ENCODE peak calls at places on chromosomes 2 and 18, in four cellular contexts. A, O, D and S are unnamed samples.
A peak's percentile ranks its signal among the peaks of the same experiment; 100 is the strongest.

GRCh38 chr2:147182260-147182659 is 662.6 kb upstream of the ACVR2A start:
- DNase-seq in A (no peak), O (peak; percentile 16), D (no peak), S (no peak)

GRCh38 chr18:52288403-52289004 is 51.5 kb upstream of the DCC start:
- DNase-seq in A (no peak), O (peak; percentile 3), D (no peak), S (no peak)

GRCh38 chr18:48320639-48320945 is 88.6 kb downstream of the ZBTB7C start:
- DNase-seq in A (no peak), O (no peak), D (no peak), S (no peak)

GRCh38 chr2:112957511-112957910 is 20.3 kb upstream of the IL36G start:
- DNase-seq in A (no peak), O (no peak), D (no peak), S (no peak)

GRCh38 chr18:48951448-48952286 is 902 bp upstream of the SMAD7 start:
- DNase-seq in A (peak; percentile 84), O (peak; percentile 95), D (peak; percentile 88), S (peak; percentile 97)

GRCh38 chr2:65075605-65076344 is 19.6 kb downstream of the CEP68 start:
- DNase-seq in A (peak; percentile 51), O (no peak), D (peak; percentile 49), S (peak; percentile 69)

GRCh38 chr2:75053484-75054112 is 95.2 kb downstream of the POLE4 start:
- DNase-seq in A (no peak), O (peak; percentile 45), D (no peak), S (no peak)

GRCh38 chr2:58686757-58687156 is 445.6 kb upstream of the FANCL start:
- DNase-seq in A (no peak), O (no peak), D (no peak), S (no peak)

GRCh38 chr2:226137201-226137811 is 662.3 kb downstream of the IRS1 start:
- DNase-seq in A (no peak), O (no peak), D (no peak), S (no peak)

GRCh38 chr2:54894467-54894866 is 155.8 kb downstream of the RTN4 start:
- DNase-seq in A (no peak), O (peak; percentile 12), D (no peak), S (no peak)

GRCh38 chr2:20608666-20609348 is 42.1 kb downstream of the HS1BP3 start:
- DNase-seq in A (no peak), O (no peak), D (peak; percentile 14), S (no peak)

GRCh38 chr2:236855866-236856855 is 229.5 kb upstream of the COPS8 start:
- DNase-seq in A (no peak), O (no peak), D (no peak), S (no peak)

GRCh38 chr18:34740101-34740500 is 30.0 kb downstream of the DTNA start:
- DNase-seq in A (no peak), O (no peak), D (no peak), S (no peak)

DNA sequence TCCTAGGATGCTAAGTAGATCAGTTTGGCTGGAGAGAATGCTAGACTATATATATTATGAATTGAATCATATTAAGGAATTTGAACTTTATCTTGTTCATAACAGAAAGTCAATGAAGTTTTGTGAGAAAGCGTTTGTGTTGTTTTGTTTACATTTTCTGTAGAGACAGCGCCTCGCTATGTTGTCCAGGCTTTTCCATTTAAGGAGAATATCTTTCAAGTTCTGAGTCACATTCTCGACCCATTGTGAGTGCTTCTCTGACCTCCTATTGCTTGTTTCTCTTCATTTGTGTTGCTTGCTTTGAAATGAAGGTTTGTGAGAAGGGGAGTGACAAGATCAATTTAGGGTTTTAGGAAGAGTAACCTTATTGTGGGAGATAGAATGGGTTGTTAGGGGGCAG is 47.5 kb upstream of the ACVR1 start:
- DNase-seq in A (no peak), O (no peak), D (no peak), S (no peak)
- H3K27ac ChIP-seq in A (no peak overlapping the region), O (no peak overlapping the region), D (no peak overlapping the region), S (no peak overlapping the region)

DNA sequence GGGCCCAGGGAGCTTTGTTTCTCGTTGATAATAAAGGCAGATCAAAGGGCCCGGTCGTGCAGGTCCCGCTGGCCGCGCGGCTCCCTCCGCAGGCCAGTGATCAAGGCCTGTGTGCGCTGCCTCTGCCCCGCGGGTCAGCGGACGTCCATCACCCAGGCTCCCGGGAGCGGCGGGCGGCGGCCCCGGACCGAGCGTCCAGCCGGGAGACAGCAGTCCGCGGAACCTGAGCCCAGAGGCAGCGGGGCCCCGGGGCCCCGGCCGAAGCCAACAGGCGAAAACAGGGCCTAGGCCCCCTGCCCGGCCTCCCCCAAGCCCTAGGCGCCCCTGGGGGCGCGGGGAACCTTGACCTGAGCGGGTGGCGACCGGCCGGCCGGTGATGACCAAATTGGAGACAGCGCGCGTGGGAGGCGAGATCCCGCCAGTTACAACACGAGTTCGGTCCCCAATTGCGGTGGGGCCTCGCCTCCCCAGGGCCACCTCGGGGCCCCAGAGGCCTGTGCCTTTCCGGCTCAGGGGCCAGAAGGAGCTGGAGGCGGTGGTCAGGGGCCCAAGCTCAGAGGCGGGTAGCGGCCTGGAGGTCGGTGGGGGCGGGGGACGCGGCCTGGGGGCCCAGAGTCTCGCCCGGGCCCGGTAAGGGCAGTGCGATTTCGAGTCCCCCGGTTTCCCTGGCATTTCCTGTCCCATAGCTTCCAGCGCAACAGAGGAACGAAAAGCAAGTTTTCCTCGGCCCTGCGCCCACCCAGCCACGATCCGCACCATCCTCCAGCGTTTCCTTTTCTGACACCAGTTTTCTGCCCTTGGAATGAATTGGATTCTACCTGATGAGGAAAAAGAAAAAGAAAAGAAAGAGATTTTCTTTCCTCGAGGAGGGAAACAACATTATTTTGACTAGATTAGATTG is 5.9 kb downstream of the SP9 start:
- DNase-seq in A (no peak), O (no peak), D (no peak), S (peak; percentile 52)
- H3K4me1 ChIP-seq in A (peaks cover 29% of the 10 kb centered on the region), O (peaks cover 13% of the 10 kb centered on the region), D (peaks cover 63% of the 10 kb centered on the region), S (no peaks in the 10 kb centered on the region)

DNA sequence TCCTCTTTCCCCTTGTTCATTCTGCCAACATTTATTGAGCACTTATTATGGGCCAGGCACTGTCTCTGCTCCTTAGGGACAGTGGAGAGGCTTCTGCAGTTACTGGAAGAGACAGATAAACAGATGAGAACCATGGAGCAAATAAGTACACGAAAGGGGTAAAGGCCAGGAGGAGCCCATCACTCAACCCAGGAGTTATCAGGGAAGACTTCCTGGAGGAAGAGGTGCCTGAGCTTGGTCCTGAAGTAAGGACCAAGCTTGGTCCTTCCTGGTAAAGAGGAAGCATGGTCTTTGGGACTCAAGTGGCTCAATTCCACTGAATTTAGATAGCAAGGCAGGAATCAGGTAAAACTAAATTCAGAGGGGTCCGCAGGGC is 1.7 kb downstream of the ACTG2 start:
- DNase-seq in A (no peak), O (no peak), D (no peak), S (no peak)
- H3K4me3 ChIP-seq in A (no peak overlapping the region), O (no peak overlapping the region), D (no peak overlapping the region), S (no peak overlapping the region)

DNA sequence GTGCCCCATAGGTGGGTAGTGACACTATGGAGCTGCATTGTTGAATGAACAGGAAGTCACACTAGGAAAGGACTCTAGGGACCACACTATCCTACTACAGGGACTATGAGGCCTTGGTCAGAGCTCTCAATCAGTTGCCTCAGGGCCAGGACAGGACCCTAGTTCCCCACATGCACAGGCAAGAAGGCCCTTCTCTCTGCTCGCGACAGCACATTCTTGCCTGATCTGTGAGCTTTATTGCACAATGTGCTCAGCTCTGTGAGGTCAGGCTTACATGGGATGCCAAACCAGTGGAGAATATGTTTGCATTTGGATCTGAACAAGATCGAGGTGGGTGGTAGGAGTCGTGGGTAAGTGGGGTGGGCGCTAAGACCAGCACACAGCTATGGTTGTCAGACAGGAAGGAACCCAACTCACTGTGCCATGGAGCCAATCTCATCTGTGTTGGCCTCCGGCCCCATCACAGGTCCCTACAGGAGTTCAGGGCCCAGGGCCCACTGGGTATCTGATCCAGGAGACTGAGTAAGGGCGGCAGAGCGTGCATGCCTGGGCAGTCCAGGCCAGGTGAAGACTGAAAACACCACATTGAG is 8.0 kb downstream of the PCARE start:
- DNase-seq in A (no peak), O (peak; percentile 79), D (no peak), S (peak; percentile 41)
- H3K27ac ChIP-seq in A (peak overlapping the region; percentile 41), O (no peak overlapping the region), D (no peak overlapping the region), S (peak overlapping the region; percentile 48)

DNA sequence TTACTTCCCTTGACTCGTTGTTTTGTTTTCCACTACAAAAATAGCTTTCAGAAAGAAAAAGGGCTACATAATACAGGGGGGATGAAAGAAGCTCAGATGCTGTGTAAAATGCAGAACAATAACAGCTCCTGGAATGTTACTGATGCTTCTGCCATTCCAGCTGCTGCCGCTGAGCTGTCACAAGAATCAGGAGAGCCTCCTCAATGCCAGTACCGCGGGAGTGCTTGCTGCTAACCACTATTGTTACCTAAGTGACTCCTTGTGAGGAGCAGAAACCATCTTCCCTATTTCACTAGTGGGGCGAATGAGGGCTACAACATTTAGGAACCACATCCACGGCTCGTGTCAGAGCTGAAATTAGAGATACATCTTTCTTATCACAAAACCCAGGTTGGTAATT is 384.8 kb downstream of the GALR1 start:
- DNase-seq in A (no peak), O (no peak), D (no peak), S (no peak)
- H3K4me1 ChIP-seq in A (no peaks in the 10 kb centered on the region), O (no peaks in the 10 kb centered on the region), D (no peaks in the 10 kb centered on the region), S (no peaks in the 10 kb centered on the region)

GRCh38 chr2:10303174-10303633 is 500 bp downstream of the HPCAL1 start:
- DNase-seq in A (no peak), O (no peak), D (no peak), S (peak; percentile 29)

GRCh38 chr2:10300997-10301945 is 1.4 kb upstream of the HPCAL1 start:
- DNase-seq in A (no peak), O (no peak), D (no peak), S (no peak)

GRCh38 chr2:10302479-10303173 is at the start of gene HPCAL1:
- DNase-seq in A (peak; percentile 90), O (peak; percentile 89), D (peak; percentile 90), S (peak; percentile 88)

GRCh38 chr2:10300328-10300920 is 2.3 kb upstream of the HPCAL1 start:
- DNase-seq in A (no peak), O (no peak), D (no peak), S (no peak)

DNA sequence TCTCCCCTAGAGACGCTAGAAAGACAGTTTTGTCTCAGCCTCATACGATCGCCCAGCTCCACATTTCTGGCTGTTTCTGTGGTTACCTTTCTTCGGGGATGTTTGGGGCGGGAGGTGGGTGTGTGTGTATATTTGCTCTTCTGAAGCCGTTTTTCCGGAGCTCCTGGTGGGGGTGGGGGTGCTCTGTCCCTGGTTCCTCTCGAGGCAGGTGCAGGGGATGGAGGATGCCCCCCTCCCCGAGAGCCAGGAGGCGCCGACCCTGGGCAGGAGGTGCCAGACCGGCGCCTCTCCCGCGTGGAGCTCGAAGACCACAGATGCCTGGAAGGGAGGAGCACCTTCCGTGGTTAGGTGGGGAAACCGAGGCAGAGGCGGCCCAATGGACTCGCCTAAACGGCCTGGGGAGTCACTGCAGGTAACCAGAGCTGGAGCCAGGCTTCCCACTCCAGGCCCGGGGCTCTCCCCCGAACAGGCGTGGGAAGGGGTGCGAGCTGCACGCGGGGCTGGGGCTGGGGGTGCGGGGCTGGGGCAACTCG is 692 bp upstream of the HPCAL1 start:
- DNase-seq in A (no peak), O (no peak), D (no peak), S (peak; percentile 66)
- H3K4me3 ChIP-seq in A (no peak overlapping the region), O (peak overlapping the region; percentile 79), D (peak overlapping the region; percentile 92), S (peak overlapping the region; percentile 76)